ENCODE peak calls at places on chromosomes 11 and 22, in eight cellular contexts. One of them, this sample, is unnamed. For H3K27me3 and H3K9me3, the result is how much of the 10 kb centered on the place peaks cover.

GRCh38 chr11:35305670-35306382 is 113.5 kb downstream of the SLC1A2 start:
- DNase-seq in IMR-90: peak
- DNase-seq in endothelial cell of umbilical vein: peak
- DNase-seq in A673: peak
- DNase-seq in Peyer's patch: no peak
- DNase-seq in psoas muscle: no peak
- DNase-seq in CD8-positive, alpha-beta T cell: peak
- DNase-seq in heart right ventricle: no peak
- DNase-seq in this sample: peak

GRCh38 chr11:27216268-27217149 is 146.5 kb downstream of the CCDC34 start:
- DNase-seq in IMR-90: peak
- DNase-seq in endothelial cell of umbilical vein: peak
- DNase-seq in A673: peak
- DNase-seq in Peyer's patch: no peak
- DNase-seq in psoas muscle: peak
- DNase-seq in CD8-positive, alpha-beta T cell: no peak
- DNase-seq in heart right ventricle: peak
- DNase-seq in this sample: peak

GRCh38 chr11:15923169-15923568 is 433.2 kb downstream of the SOX6 start:
- DNase-seq in IMR-90: no peak
- DNase-seq in endothelial cell of umbilical vein: no peak
- DNase-seq in A673: peak
- DNase-seq in Peyer's patch: no peak
- DNase-seq in psoas muscle: no peak
- DNase-seq in CD8-positive, alpha-beta T cell: no peak
- DNase-seq in heart right ventricle: no peak
- DNase-seq in this sample: no peak

GRCh38 chr11:93444671-93445073 is 98.5 kb downstream of the SMCO4 start:
- DNase-seq in IMR-90: peak
- DNase-seq in endothelial cell of umbilical vein: no peak
- DNase-seq in A673: no peak
- DNase-seq in Peyer's patch: no peak
- DNase-seq in psoas muscle: no peak
- DNase-seq in CD8-positive, alpha-beta T cell: no peak
- DNase-seq in heart right ventricle: no peak
- DNase-seq in this sample: peak

GRCh38 chr11:117199061-117199915 is at the start of gene TAGLN:
- DNase-seq in IMR-90: peak
- DNase-seq in endothelial cell of umbilical vein: peak
- DNase-seq in A673: peak
- DNase-seq in Peyer's patch: peak
- DNase-seq in psoas muscle: peak
- DNase-seq in CD8-positive, alpha-beta T cell: no peak
- DNase-seq in heart right ventricle: peak
- DNase-seq in this sample: no peak

GRCh38 chr22:46457502-46458488 is 79.6 kb downstream of the CELSR1 start:
- DNase-seq in IMR-90: peak
- DNase-seq in endothelial cell of umbilical vein: no peak
- DNase-seq in A673: no peak
- DNase-seq in Peyer's patch: peak
- DNase-seq in psoas muscle: no peak
- DNase-seq in CD8-positive, alpha-beta T cell: no peak
- DNase-seq in heart right ventricle: no peak
- DNase-seq in this sample: no peak

GRCh38 chr22:27593378-27593777 is 208.2 kb downstream of the MN1 start:
- DNase-seq in IMR-90: no peak
- DNase-seq in endothelial cell of umbilical vein: no peak
- DNase-seq in A673: no peak
- DNase-seq in Peyer's patch: no peak
- DNase-seq in psoas muscle: no peak
- DNase-seq in CD8-positive, alpha-beta T cell: no peak
- DNase-seq in heart right ventricle: no peak
- DNase-seq in this sample: no peak

GRCh38 chr22:28142361-28142801 is 223.3 kb upstream of the PITPNB start:
- DNase-seq in IMR-90: peak
- DNase-seq in endothelial cell of umbilical vein: peak
- DNase-seq in A673: peak
- DNase-seq in Peyer's patch: no peak
- DNase-seq in psoas muscle: no peak
- DNase-seq in CD8-positive, alpha-beta T cell: no peak
- DNase-seq in heart right ventricle: no peak
- DNase-seq in this sample: no peak

GRCh38 chr11:75261902-75262361 is 21.4 kb downstream of the TPBGL start:
- DNase-seq in IMR-90: no peak
- DNase-seq in endothelial cell of umbilical vein: no peak
- DNase-seq in A673: no peak
- DNase-seq in Peyer's patch: no peak
- DNase-seq in psoas muscle: no peak
- DNase-seq in CD8-positive, alpha-beta T cell: no peak
- DNase-seq in heart right ventricle: no peak
- DNase-seq in this sample: no peak

GRCh38 chr22:22087854-22088657 is 105.5 kb upstream of the TOP3B start:
- DNase-seq in IMR-90: no peak
- DNase-seq in endothelial cell of umbilical vein: no peak
- DNase-seq in A673: no peak
- DNase-seq in Peyer's patch: no peak
- DNase-seq in psoas muscle: no peak
- DNase-seq in CD8-positive, alpha-beta T cell: no peak
- DNase-seq in heart right ventricle: no peak
- DNase-seq in this sample: no peak

GRCh38 chr22:22089459-22090308 is 107.1 kb upstream of the TOP3B start:
- DNase-seq in IMR-90: no peak
- DNase-seq in endothelial cell of umbilical vein: no peak
- DNase-seq in A673: no peak
- DNase-seq in Peyer's patch: no peak
- DNase-seq in psoas muscle: no peak
- DNase-seq in CD8-positive, alpha-beta T cell: no peak
- DNase-seq in heart right ventricle: no peak
- DNase-seq in this sample: no peak

GRCh38 chr22:22090650-22091399 is 108.2 kb upstream of the TOP3B start:
- DNase-seq in IMR-90: no peak
- DNase-seq in endothelial cell of umbilical vein: no peak
- DNase-seq in A673: no peak
- DNase-seq in Peyer's patch: no peak
- DNase-seq in psoas muscle: no peak
- DNase-seq in CD8-positive, alpha-beta T cell: no peak
- DNase-seq in heart right ventricle: no peak
- DNase-seq in this sample: no peak

GRCh38 chr22:22086501-22087158 is 104.0 kb upstream of the TOP3B start:
- DNase-seq in IMR-90: peak
- DNase-seq in endothelial cell of umbilical vein: no peak
- DNase-seq in A673: no peak
- DNase-seq in Peyer's patch: no peak
- DNase-seq in psoas muscle: no peak
- DNase-seq in CD8-positive, alpha-beta T cell: no peak
- DNase-seq in heart right ventricle: no peak
- DNase-seq in this sample: no peak

DNA sequence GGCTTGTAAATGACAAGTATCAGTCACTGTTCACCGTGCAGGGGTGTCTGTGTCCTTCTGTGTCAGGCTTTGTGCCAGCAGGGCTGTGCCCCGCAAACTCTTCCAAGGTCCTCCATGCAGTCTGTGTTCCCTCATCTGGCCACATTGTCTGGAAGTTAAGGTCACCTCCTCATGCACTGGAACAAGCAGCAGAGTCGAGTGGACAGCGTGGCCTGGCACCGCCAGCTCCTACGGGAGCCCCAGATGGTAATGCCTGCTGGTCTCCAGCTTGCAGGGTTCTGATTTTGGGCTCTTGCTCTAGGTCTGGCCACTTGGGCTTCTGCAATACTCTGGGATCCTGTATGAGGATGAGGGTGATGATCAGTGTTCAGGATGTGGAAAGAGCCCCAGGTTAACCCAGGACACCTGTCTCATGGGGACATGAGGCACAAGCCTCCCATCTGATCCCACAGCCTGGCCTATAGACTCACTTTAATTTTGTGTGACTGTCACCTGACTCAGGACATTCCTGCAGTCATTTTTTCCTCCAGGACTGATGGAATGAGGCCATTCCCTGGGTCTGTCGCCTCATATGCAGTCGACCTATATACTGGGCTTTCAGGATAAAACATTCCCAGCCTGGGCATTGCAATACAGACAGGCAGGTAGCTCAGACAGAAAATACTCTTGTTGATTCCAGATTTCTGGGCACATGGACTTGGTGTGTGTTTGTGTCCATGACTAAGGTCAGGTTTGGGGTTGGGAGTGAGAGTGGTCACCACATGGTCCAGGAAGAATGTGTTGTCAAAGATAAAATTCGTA is 106.3 kb upstream of the TOP3B start:
- DNase-seq in IMR-90: no peak
- DNase-seq in endothelial cell of umbilical vein: no peak
- DNase-seq in A673: no peak
- DNase-seq in Peyer's patch: no peak
- DNase-seq in psoas muscle: no peak
- DNase-seq in CD8-positive, alpha-beta T cell: no peak
- DNase-seq in heart right ventricle: no peak
- DNase-seq in this sample: no peak
- H3K27me3 ChIP-seq in IMR-90: under half
- H3K27me3 ChIP-seq in endothelial cell of umbilical vein: under half
- H3K27me3 ChIP-seq in A673: half or more
- H3K27me3 ChIP-seq in Peyer's patch: under half
- H3K27me3 ChIP-seq in psoas muscle: under half
- H3K27me3 ChIP-seq in CD8-positive, alpha-beta T cell: under half
- H3K27me3 ChIP-seq in heart right ventricle: under half
- H3K27me3 ChIP-seq in this sample: under half

GRCh38 chr11:105447936-105448702 is 161.8 kb upstream of the GRIA4 start:
- DNase-seq in IMR-90: no peak
- DNase-seq in endothelial cell of umbilical vein: no peak
- DNase-seq in A673: no peak
- DNase-seq in Peyer's patch: no peak
- DNase-seq in psoas muscle: no peak
- DNase-seq in CD8-positive, alpha-beta T cell: no peak
- DNase-seq in heart right ventricle: no peak
- DNase-seq in this sample: no peak

GRCh38 chr11:105448703-105449079 is 161.2 kb upstream of the GRIA4 start:
- DNase-seq in IMR-90: no peak
- DNase-seq in endothelial cell of umbilical vein: no peak
- DNase-seq in A673: no peak
- DNase-seq in Peyer's patch: no peak
- DNase-seq in psoas muscle: no peak
- DNase-seq in CD8-positive, alpha-beta T cell: no peak
- DNase-seq in heart right ventricle: no peak
- DNase-seq in this sample: no peak

GRCh38 chr11:105443623-105444022 is 166.2 kb upstream of the GRIA4 start:
- DNase-seq in IMR-90: no peak
- DNase-seq in endothelial cell of umbilical vein: no peak
- DNase-seq in A673: no peak
- DNase-seq in Peyer's patch: no peak
- DNase-seq in psoas muscle: no peak
- DNase-seq in CD8-positive, alpha-beta T cell: no peak
- DNase-seq in heart right ventricle: no peak
- DNase-seq in this sample: no peak

DNA sequence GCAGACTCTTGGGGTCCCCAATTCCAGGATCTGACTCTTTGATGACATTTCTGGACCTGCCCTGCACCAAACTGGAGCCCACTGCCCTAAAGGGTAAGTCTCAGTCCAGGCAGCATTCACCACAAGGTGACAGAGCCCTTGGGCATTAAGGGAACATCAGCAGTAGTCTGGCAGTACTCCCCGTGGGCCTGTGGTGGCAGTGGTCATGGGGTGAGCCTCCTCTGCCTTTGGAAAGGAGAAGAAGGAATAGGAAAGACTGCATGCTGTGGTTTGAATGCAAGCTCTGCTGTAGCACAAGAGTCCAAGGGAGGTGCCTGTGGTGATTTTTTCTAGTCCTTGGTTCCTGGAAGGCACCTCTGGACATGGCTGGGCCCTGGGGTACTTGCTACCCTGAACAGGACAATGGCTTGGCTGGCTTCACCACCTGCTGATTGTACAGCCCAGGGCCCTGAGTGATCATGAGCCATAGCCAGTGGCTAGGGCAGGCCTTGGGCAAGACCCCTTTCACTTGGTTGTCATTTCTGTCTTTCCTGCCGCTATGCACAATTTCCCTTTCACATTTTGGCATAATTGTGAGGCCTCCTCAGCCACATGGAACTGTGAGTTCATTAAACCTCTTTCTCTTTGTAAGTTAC is 160.7 kb upstream of the GRIA4 start:
- DNase-seq in IMR-90: no peak
- DNase-seq in endothelial cell of umbilical vein: no peak
- DNase-seq in A673: no peak
- DNase-seq in Peyer's patch: no peak
- DNase-seq in psoas muscle: no peak
- DNase-seq in CD8-positive, alpha-beta T cell: no peak
- DNase-seq in heart right ventricle: no peak
- DNase-seq in this sample: no peak
- TF ChIP-seq CTCF in IMR-90: no peak
- TF ChIP-seq CTCF in endothelial cell of umbilical vein: no peak
- TF ChIP-seq CTCF in A673: no peak
- TF ChIP-seq CTCF in Peyer's patch: no peak
- TF ChIP-seq CTCF in psoas muscle: no peak
- TF ChIP-seq CTCF in CD8-positive, alpha-beta T cell: no peak
- TF ChIP-seq CTCF in heart right ventricle: no peak
- TF ChIP-seq CTCF in this sample: no peak

DNA sequence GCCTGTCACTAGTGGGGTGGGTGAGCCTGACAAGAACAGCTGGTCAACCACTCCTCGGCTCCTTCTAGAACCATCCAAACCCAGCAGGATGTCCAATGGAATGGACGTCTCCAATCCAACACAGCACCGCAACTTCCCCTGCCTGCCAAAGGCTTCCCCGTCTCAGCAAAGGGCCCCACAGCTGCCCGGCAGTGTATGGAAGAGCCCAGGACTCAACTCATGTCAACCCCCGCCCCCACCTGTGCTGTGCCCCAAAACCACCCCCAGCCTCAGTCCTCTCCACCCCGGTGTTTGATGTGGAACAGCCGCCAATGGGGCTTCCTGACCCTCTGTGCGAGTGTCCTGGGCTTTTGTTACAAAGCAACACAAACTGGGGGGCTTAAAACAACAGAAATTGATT is 223.8 kb downstream of the CTTN start:
- DNase-seq in IMR-90: no peak
- DNase-seq in endothelial cell of umbilical vein: no peak
- DNase-seq in A673: no peak
- DNase-seq in Peyer's patch: no peak
- DNase-seq in psoas muscle: no peak
- DNase-seq in CD8-positive, alpha-beta T cell: no peak
- DNase-seq in heart right ventricle: no peak
- DNase-seq in this sample: no peak
- H3K9me3 ChIP-seq in IMR-90: under half
- H3K9me3 ChIP-seq in endothelial cell of umbilical vein: under half
- H3K9me3 ChIP-seq in A673: under half
- H3K9me3 ChIP-seq in Peyer's patch: under half
- H3K9me3 ChIP-seq in psoas muscle: under half
- H3K9me3 ChIP-seq in CD8-positive, alpha-beta T cell: under half
- H3K9me3 ChIP-seq in heart right ventricle: under half
- H3K9me3 ChIP-seq in this sample: under half

DNA sequence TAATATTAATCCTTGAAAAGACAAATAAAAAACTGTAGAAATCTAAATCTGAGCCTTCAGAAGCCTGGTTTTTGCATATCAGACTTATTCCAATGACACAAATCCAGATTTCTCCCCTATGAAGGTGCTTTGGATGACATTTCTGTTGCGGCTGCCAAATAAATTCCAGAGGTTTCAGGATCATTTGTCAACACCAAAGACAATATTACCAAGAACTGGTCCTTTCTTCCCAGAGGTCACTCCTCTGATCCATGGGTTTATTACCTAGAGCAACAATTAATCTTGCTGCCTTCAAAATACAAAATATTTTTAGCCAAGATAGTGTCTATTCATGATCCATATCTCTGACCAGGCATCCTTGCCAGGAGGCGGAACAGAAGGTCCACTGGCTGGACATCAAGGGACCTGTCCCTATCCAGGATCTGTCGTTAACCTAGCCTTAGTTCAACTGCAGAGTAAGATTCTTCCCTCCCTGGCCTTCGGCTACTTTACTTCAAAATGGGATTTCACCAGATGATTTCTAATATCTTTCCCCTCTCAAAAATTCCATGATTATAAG is 4.9 kb downstream of the CADM1 start:
- DNase-seq in IMR-90: no peak
- DNase-seq in endothelial cell of umbilical vein: no peak
- DNase-seq in A673: no peak
- DNase-seq in Peyer's patch: no peak
- DNase-seq in psoas muscle: no peak
- DNase-seq in CD8-positive, alpha-beta T cell: no peak
- DNase-seq in heart right ventricle: no peak
- DNase-seq in this sample: no peak
- H3K27me3 ChIP-seq in IMR-90: under half
- H3K27me3 ChIP-seq in endothelial cell of umbilical vein: under half
- H3K27me3 ChIP-seq in A673: under half
- H3K27me3 ChIP-seq in Peyer's patch: under half
- H3K27me3 ChIP-seq in psoas muscle: under half
- H3K27me3 ChIP-seq in CD8-positive, alpha-beta T cell: under half
- H3K27me3 ChIP-seq in heart right ventricle: under half
- H3K27me3 ChIP-seq in this sample: under half

This sample was measured in WERI-Rb-1.